ENCODE peak calls at places on chromosomes 11 and 22, in four cellular contexts. One of them, this sample, is unnamed. For H3K27me3 and H3K4me1, the result is how much of the 10 kb centered on the place peaks cover.

GRCh38 chr11:96186806-96187205 is 156.2 kb downstream of the MAML2 start:
- DNase-seq in thoracic aorta: no peak
- DNase-seq in stomach: no peak
- DNase-seq in CD4-positive, CD25-positive, alpha-beta regulatory T cell: no peak
- DNase-seq in this sample: no peak

GRCh38 chr11:47514825-47515647 is 37.9 kb downstream of the CELF1 start:
- DNase-seq in thoracic aorta: no peak
- DNase-seq in stomach: no peak
- DNase-seq in CD4-positive, CD25-positive, alpha-beta regulatory T cell: no peak
- DNase-seq in this sample: no peak

GRCh38 chr22:46833228-46833627 is 70.8 kb downstream of the TBC1D22A start:
- DNase-seq in thoracic aorta: no peak
- DNase-seq in stomach: peak
- DNase-seq in CD4-positive, CD25-positive, alpha-beta regulatory T cell: no peak
- DNase-seq in this sample: no peak

GRCh38 chr11:83310718-83311117 is 24.6 kb upstream of the CCDC90B start:
- DNase-seq in thoracic aorta: no peak
- DNase-seq in stomach: no peak
- DNase-seq in CD4-positive, CD25-positive, alpha-beta regulatory T cell: no peak
- DNase-seq in this sample: no peak

GRCh38 chr11:115672999-115673411 is 168.8 kb upstream of the CADM1 start:
- DNase-seq in thoracic aorta: no peak
- DNase-seq in stomach: no peak
- DNase-seq in CD4-positive, CD25-positive, alpha-beta regulatory T cell: no peak
- DNase-seq in this sample: no peak

GRCh38 chr11:121463689-121464335 is 11.0 kb upstream of the SORL1-AS1 start:
- DNase-seq in thoracic aorta: no peak
- DNase-seq in stomach: no peak
- DNase-seq in CD4-positive, CD25-positive, alpha-beta regulatory T cell: no peak
- DNase-seq in this sample: no peak

GRCh38 chr11:118217575-118217974 is 7.2 kb downstream of the JAML start:
- DNase-seq in thoracic aorta: no peak
- DNase-seq in stomach: no peak
- DNase-seq in CD4-positive, CD25-positive, alpha-beta regulatory T cell: no peak
- DNase-seq in this sample: no peak

GRCh38 chr22:47780281-47780875 is 1017.9 kb downstream of the TBC1D22A start:
- DNase-seq in thoracic aorta: no peak
- DNase-seq in stomach: no peak
- DNase-seq in CD4-positive, CD25-positive, alpha-beta regulatory T cell: no peak
- DNase-seq in this sample: no peak

GRCh38 chr11:121091492-121092179 is 9.4 kb upstream of the TECTA start:
- DNase-seq in thoracic aorta: no peak
- DNase-seq in stomach: no peak
- DNase-seq in CD4-positive, CD25-positive, alpha-beta regulatory T cell: no peak
- DNase-seq in this sample: no peak

GRCh38 chr22:20157416-20158183 is 6.7 kb upstream of the CCDC188 start:
- DNase-seq in thoracic aorta: no peak
- DNase-seq in stomach: no peak
- DNase-seq in CD4-positive, CD25-positive, alpha-beta regulatory T cell: no peak
- DNase-seq in this sample: no peak
- H3K4me3 ChIP-seq in thoracic aorta: no peak
- H3K4me3 ChIP-seq in stomach: no peak
- H3K4me3 ChIP-seq in CD4-positive, CD25-positive, alpha-beta regulatory T cell: no peak
- H3K4me3 ChIP-seq in this sample: no peak

GRCh38 chr11:1179641-1180040 is 21.9 kb downstream of the MUC5AC start:
- DNase-seq in thoracic aorta: no peak
- DNase-seq in stomach: no peak
- DNase-seq in CD4-positive, CD25-positive, alpha-beta regulatory T cell: no peak
- DNase-seq in this sample: no peak

GRCh38 chr11:1178201-1178885 is 20.6 kb downstream of the MUC5AC start:
- DNase-seq in thoracic aorta: no peak
- DNase-seq in stomach: no peak
- DNase-seq in CD4-positive, CD25-positive, alpha-beta regulatory T cell: no peak
- DNase-seq in this sample: no peak

GRCh38 chr11:1177771-1178090 is 20.0 kb downstream of the MUC5AC start:
- DNase-seq in thoracic aorta: no peak
- DNase-seq in stomach: no peak
- DNase-seq in CD4-positive, CD25-positive, alpha-beta regulatory T cell: no peak
- DNase-seq in this sample: no peak

GRCh38 chr11:1180171-1180570 is 22.4 kb downstream of the MUC5AC start:
- DNase-seq in thoracic aorta: no peak
- DNase-seq in stomach: no peak
- DNase-seq in CD4-positive, CD25-positive, alpha-beta regulatory T cell: no peak
- DNase-seq in this sample: no peak

DNA sequence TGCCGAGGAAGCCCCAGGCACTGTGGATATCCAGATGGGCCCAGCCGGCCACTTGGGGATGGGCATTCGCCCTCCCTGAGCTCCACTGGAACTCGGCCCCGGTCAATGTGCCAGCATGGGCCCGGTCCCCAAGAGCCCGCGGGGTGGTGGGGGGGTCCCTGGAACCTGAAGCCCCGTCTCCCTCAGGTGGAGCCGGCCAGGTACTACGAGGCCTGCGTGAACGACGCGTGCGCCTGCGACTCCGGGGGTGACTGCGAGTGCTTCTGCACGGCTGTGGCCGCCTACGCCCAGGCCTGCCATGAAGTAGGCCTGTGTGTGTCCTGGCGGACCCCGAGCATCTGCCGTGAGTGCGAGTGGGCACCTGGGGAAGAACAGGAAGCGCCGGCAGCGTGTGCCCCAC is 21.2 kb downstream of the MUC5AC start:
- DNase-seq in thoracic aorta: no peak
- DNase-seq in stomach: no peak
- DNase-seq in CD4-positive, CD25-positive, alpha-beta regulatory T cell: no peak
- DNase-seq in this sample: no peak
- H3K27me3 ChIP-seq in thoracic aorta: under half
- H3K27me3 ChIP-seq in stomach: under half
- H3K27me3 ChIP-seq in CD4-positive, CD25-positive, alpha-beta regulatory T cell: under half
- H3K27me3 ChIP-seq in this sample: under half

GRCh38 chr11:1757861-1758610 is 5.7 kb downstream of the CTSD start:
- DNase-seq in thoracic aorta: no peak
- DNase-seq in stomach: no peak
- DNase-seq in CD4-positive, CD25-positive, alpha-beta regulatory T cell: peak
- DNase-seq in this sample: peak
- H3K4me1 ChIP-seq in thoracic aorta: under half
- H3K4me1 ChIP-seq in stomach: half or more
- H3K4me1 ChIP-seq in CD4-positive, CD25-positive, alpha-beta regulatory T cell: half or more
- H3K4me1 ChIP-seq in this sample: half or more

DNA sequence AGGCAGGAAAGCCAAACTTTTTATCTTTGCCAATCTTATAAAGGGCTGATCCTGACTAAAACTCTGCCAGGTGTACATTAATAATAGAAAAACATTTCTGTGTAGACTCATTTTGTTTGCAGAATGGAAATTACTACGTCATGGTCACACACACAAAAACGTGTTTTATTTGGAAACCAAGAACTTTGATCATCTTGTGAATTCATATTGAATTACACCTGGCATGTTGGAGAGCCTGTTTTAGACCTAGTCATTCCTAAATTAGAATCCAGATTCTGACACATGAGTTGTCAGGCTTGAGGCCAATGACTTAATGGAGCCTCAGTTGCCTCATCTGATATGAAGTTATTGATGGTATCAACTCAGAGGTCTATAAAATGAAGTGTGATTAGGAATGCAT is 235.6 kb upstream of the TENM4 start:
- DNase-seq in thoracic aorta: no peak
- DNase-seq in stomach: no peak
- DNase-seq in CD4-positive, CD25-positive, alpha-beta regulatory T cell: no peak
- DNase-seq in this sample: no peak
- H3K4me3 ChIP-seq in thoracic aorta: no peak
- H3K4me3 ChIP-seq in stomach: no peak
- H3K4me3 ChIP-seq in CD4-positive, CD25-positive, alpha-beta regulatory T cell: no peak
- H3K4me3 ChIP-seq in this sample: no peak

DNA sequence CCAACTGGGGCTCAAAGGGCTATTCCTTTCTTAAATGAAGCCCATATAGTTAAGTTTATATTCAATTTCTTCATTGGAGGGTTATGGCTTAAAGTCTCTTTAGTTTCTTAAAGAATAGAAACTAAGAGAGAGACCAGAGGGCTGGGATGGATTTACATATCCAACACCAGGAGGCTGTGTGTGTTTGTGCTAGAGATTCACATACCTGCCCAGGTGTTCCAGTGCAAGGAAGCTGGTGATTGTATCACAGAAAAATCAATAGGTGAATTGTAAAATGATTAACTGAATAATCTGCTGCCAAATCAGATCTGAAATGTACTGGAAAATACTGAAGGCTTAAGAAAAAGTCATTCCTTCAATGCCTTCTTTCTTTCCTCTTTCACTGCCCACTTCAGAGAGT is 148.2 kb upstream of the BDNF start:
- DNase-seq in thoracic aorta: no peak
- DNase-seq in stomach: no peak
- DNase-seq in CD4-positive, CD25-positive, alpha-beta regulatory T cell: no peak
- DNase-seq in this sample: no peak
- H3K27me3 ChIP-seq in thoracic aorta: under half
- H3K27me3 ChIP-seq in stomach: under half
- H3K27me3 ChIP-seq in CD4-positive, CD25-positive, alpha-beta regulatory T cell: under half
- H3K27me3 ChIP-seq in this sample: under half

GRCh38 chr11:94822080-94822479 is 53.9 kb downstream of the AMOTL1 start:
- DNase-seq in thoracic aorta: no peak
- DNase-seq in stomach: no peak
- DNase-seq in CD4-positive, CD25-positive, alpha-beta regulatory T cell: no peak
- DNase-seq in this sample: no peak
- H3K4me1 ChIP-seq in thoracic aorta: under half
- H3K4me1 ChIP-seq in stomach: under half
- H3K4me1 ChIP-seq in CD4-positive, CD25-positive, alpha-beta regulatory T cell: under half
- H3K4me1 ChIP-seq in this sample: under half

GRCh38 chr11:78575478-78575877 is 814 bp upstream of the NARS2 start:
- DNase-seq in thoracic aorta: no peak
- DNase-seq in stomach: no peak
- DNase-seq in CD4-positive, CD25-positive, alpha-beta regulatory T cell: no peak
- DNase-seq in this sample: no peak
- H3K4me3 ChIP-seq in thoracic aorta: peak
- H3K4me3 ChIP-seq in stomach: peak
- H3K4me3 ChIP-seq in CD4-positive, CD25-positive, alpha-beta regulatory T cell: peak
- H3K4me3 ChIP-seq in this sample: peak

DNA sequence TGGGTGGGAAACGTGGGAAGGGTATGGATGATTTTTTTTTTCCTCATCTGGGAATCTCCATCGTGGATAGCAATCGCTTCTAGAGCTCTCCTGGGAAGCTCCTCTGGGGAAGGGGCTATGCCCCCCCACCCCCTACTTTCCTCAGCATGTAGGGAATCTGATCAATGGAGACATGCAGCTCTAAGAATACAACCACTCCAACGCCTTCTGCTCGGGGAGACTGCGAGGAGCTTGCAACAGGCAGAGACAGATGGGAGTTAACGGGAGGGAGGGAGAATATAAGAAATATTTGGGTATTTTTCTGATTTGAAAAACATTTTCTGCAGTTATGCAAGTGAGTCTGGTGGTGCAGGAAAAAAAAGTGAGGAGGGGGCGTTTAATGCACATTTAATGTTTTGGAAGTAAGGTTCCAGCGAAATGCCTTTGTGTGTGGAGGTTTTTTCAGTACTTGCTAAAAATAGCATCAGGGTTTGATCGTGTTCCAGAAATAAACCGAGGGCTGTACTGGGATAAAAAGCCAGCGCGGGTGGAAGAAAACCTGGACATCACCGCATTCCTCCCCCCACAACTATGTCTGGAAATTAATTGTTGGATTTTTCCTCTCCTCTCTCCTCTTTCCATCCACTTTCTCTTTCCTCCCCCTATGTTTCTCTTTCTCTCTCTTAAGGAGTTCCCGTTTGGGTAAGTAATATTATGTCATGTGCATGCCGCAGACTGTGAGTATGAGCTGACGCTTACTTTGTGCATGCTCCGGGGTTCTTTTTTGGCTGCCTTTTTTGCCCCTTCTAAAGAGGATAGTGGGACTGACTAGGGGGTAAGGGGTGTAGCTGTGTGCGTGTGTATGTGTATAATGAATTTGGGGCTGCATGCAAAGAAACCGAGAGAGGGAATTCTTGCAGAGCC is 104.4 kb upstream of the HSD17B12 start:
- DNase-seq in thoracic aorta: no peak
- DNase-seq in stomach: no peak
- DNase-seq in CD4-positive, CD25-positive, alpha-beta regulatory T cell: no peak
- DNase-seq in this sample: no peak
- H3K27me3 ChIP-seq in thoracic aorta: under half
- H3K27me3 ChIP-seq in stomach: under half
- H3K27me3 ChIP-seq in CD4-positive, CD25-positive, alpha-beta regulatory T cell: under half
- H3K27me3 ChIP-seq in this sample: half or more